ENCODE peak calls at places on chromosomes 16 and 17, in five cellular contexts. P is HCT116, F is stromal cell of bone marrow, J is mesothelial cell of epicardium, O is GM23338. G is an unnamed sample.

GRCh38 chr16:52861614-52862022 is 191.1 kb downstream of the CHD9NB start:
- DNase-seq in P (peak), F (no peak), J (no peak), O (peak), G (no peak)

GRCh38 chr16:66390346-66391108 is 24.0 kb downstream of the CDH5 start:
- DNase-seq in P (no peak), F (no peak), J (no peak), O (no peak), G (no peak)

GRCh38 chr16:85302018-85302847 is 190.0 kb upstream of the CIBAR2 start:
- DNase-seq in P (peak), F (no peak), J (no peak), O (no peak), G (no peak)

GRCh38 chr17:82839617-82840292 is at the start of gene ZNF750:
- DNase-seq in P (no peak), F (no peak), J (peak), O (peak), G (peak)

GRCh38 chr17:77356109-77356689 is 215.4 kb downstream of the SEC14L1 start:
- DNase-seq in P (peak), F (no peak), J (peak), O (no peak), G (no peak)

GRCh38 chr17:15249487-15249886 is 15.6 kb downstream of the PMP22 start:
- DNase-seq in P (no peak), F (no peak), J (no peak), O (no peak), G (no peak)

GRCh38 chr17:50356892-50357510 is 11.1 kb downstream of the XYLT2 start:
- DNase-seq in P (no peak), F (no peak), J (no peak), O (no peak), G (no peak)

GRCh38 chr17:12566281-12567002 is 99.2 kb upstream of the MYOCD start:
- DNase-seq in P (no peak), F (no peak), J (no peak), O (peak), G (no peak)

GRCh38 chr16:86844691-86845090 is 266.3 kb downstream of the FOXL1 start:
- DNase-seq in P (no peak), F (no peak), J (no peak), O (no peak), G (no peak)

GRCh38 chr16:709651-710499 is 4.3 kb upstream of the FBXL16 start:
- DNase-seq in P (no peak), F (peak), J (no peak), O (peak), G (peak)

GRCh38 chr17:75105269-75106080 is 4.3 kb upstream of the ARMC7 start:
- DNase-seq in P (no peak), F (no peak), J (no peak), O (peak), G (peak)

GRCh38 chr17:8275421-8276290 is 12.8 kb upstream of the RANGRF start:
- DNase-seq in P (no peak), F (no peak), J (no peak), O (no peak), G (no peak)

GRCh38 chr17:48816774-48817590 is at the start of gene TTLL6:
- DNase-seq in P (peak), F (no peak), J (peak), O (peak), G (peak)

GRCh38 chr17:75524971-75525805 is at the start of gene LLGL2:
- DNase-seq in P (peak), F (no peak), J (peak), O (peak), G (peak)

GRCh38 chr16:82070656-82071369 is 35.8 kb downstream of the HSD17B2 start:
- DNase-seq in P (no peak), F (peak), J (no peak), O (no peak), G (no peak)

GRCh38 chr17:58088624-58089023 is 5.4 kb downstream of the DYNLL2 start:
- DNase-seq in P (no peak), F (no peak), J (no peak), O (no peak), G (no peak)

GRCh38 chr17:10745231-10745630 is 15.4 kb upstream of the TMEM220 start:
- DNase-seq in P (no peak), F (peak), J (no peak), O (no peak), G (no peak)

GRCh38 chr16:12296991-12297390 is 320.5 kb downstream of the SNX29 start:
- DNase-seq in P (no peak), F (no peak), J (no peak), O (no peak), G (no peak)

GRCh38 chr17:83195330-83196087 is 116.1 kb downstream of the METRNL start:
- DNase-seq in P (no peak), F (peak), J (no peak), O (no peak), G (peak)

G was measured in PC-9.